ENCODE peak calls at places on chromosomes 2 and 18, in nine cellular contexts. I is endothelial cell, L is hepatocyte, O is cardiac muscle cell, Z is brain microvascular endothelial cell, K is AG09309, G is pancreas, M is progenitor cell of endocrine pancreas, X is bronchial epithelial cell. A is an unnamed sample.
A peak's percentile ranks its signal among the peaks of the same experiment; 100 is the strongest.

GRCh38 chr2:113273031-113273551 is 5.6 kb downstream of the PAX8 start:
- DNase-seq in I (peak; percentile 57), L (peak; percentile 57), M (no peak), X (no peak), K (no peak), O (peak; percentile 20), Z (peak; percentile 30), G (no peak), A (no peak)

GRCh38 chr2:129902731-129903585 is 76.5 kb upstream of the RAB6C start:
- DNase-seq in K (no peak), X (no peak), L (no peak), O (no peak), Z (no peak), M (no peak), I (no peak), G (no peak), A (no peak)

GRCh38 chr2:234027646-234028045 is 22.9 kb upstream of the SPP2 start:
- DNase-seq in O (no peak), K (no peak), L (no peak), X (no peak), I (no peak), Z (no peak), M (no peak), G (no peak), A (no peak)

GRCh38 chr18:21740724-21741510 is at the start of gene MIB1:
- DNase-seq in Z (no peak), L (peak; percentile 84), O (no peak), I (peak; percentile 100), G (peak; percentile 69), X (no peak), K (no peak), M (peak; percentile 99), A (no peak)

GRCh38 chr2:163909411-163910080 is 173.7 kb upstream of the FIGN start:
- DNase-seq in G (no peak), X (no peak), O (no peak), K (no peak), L (no peak), Z (no peak), I (no peak), M (no peak), A (no peak)

GRCh38 chr18:42807852-42808251 is 307.6 kb downstream of the RIT2 start:
- DNase-seq in L (no peak), I (no peak), G (no peak), X (no peak), Z (no peak), M (no peak), O (no peak), K (no peak), A (no peak)

GRCh38 chr18:3411854-3412268 is 38.1 kb upstream of the TGIF1 start:
- DNase-seq in K (no peak), L (no peak), Z (no peak), M (no peak), G (no peak), O (peak; percentile 46), I (no peak), X (no peak), A (no peak)

GRCh38 chr2:218516614-218517013 is 51.5 kb downstream of the USP37 start:
- DNase-seq in M (no peak), Z (peak; percentile 2), G (no peak), O (peak; percentile 28), I (no peak), L (no peak), X (peak; percentile 43), K (no peak), A (no peak)

GRCh38 chr18:56068030-56068671 is 480.2 kb upstream of the TCF4 start:
- DNase-seq in I (no peak), Z (peak; percentile 63), M (no peak), O (peak; percentile 53), G (no peak), K (peak; percentile 72), L (no peak), X (peak; percentile 74), A (no peak)

GRCh38 chr2:209629622-209630021 is 142.0 kb upstream of the UNC80 start:
- DNase-seq in Z (peak; percentile 60), I (no peak), K (no peak), X (peak; percentile 33), L (no peak), O (peak; percentile 40), G (no peak), M (no peak), A (no peak)

GRCh38 chr2:207487650-207488315 is 42.0 kb upstream of the CREB1 start:
- DNase-seq in K (peak; percentile 81), X (peak; percentile 73), Z (peak; percentile 90), I (no peak), G (no peak), M (no peak), O (peak; percentile 77), L (no peak), A (no peak)

GRCh38 chr2:177730363-177730762 is 337.8 kb downstream of the AGPS start:
- DNase-seq in I (no peak), Z (no peak), O (no peak), L (no peak), M (no peak), K (no peak), G (no peak), X (no peak), A (no peak)

GRCh38 chr2:152505495-152505906 is 170.5 kb downstream of the FMNL2 start:
- DNase-seq in K (no peak), G (no peak), L (no peak), X (peak; percentile 64), Z (peak; percentile 75), O (peak; percentile 55), I (no peak), M (no peak), A (no peak)

GRCh38 chr2:20593072-20594034 is 57.5 kb downstream of the HS1BP3 start:
- DNase-seq in G (no peak), Z (peak; percentile 94), K (no peak), L (peak; percentile 90), O (peak; percentile 95), X (peak; percentile 95), I (no peak), M (no peak), A (no peak)

GRCh38 chr2:237473474-237474453 is 13.3 kb upstream of the MLPH start:
- DNase-seq in Z (peak; percentile 91), O (peak; percentile 64), I (no peak), G (no peak), M (no peak), X (no peak), L (no peak), K (no peak), A (no peak)

GRCh38 chr18:66949419-66949818 is 345.5 kb upstream of the CDH19 start:
- DNase-seq in O (no peak), X (no peak), I (no peak), Z (no peak), K (no peak), G (no peak), M (no peak), L (no peak), A (no peak)

GRCh38 chr2:238127165-238128060 is 11.1 kb upstream of the KLHL30 start:
- DNase-seq in M (no peak), L (no peak), K (no peak), G (no peak), I (no peak), O (peak; percentile 74), Z (peak; percentile 51), X (no peak), A (no peak)

GRCh38 chr2:159650574-159650973 is 34.2 kb upstream of the BAZ2B start:
- DNase-seq in X (no peak), L (no peak), I (no peak), G (no peak), O (no peak), K (no peak), Z (no peak), M (no peak), A (no peak)
- TF ChIP-seq CTCF in X (no peak), L (no peak), I (no peak), G (no peak), O (no peak), K (no peak), Z (no peak), M (no peak), A (no peak)

DNA sequence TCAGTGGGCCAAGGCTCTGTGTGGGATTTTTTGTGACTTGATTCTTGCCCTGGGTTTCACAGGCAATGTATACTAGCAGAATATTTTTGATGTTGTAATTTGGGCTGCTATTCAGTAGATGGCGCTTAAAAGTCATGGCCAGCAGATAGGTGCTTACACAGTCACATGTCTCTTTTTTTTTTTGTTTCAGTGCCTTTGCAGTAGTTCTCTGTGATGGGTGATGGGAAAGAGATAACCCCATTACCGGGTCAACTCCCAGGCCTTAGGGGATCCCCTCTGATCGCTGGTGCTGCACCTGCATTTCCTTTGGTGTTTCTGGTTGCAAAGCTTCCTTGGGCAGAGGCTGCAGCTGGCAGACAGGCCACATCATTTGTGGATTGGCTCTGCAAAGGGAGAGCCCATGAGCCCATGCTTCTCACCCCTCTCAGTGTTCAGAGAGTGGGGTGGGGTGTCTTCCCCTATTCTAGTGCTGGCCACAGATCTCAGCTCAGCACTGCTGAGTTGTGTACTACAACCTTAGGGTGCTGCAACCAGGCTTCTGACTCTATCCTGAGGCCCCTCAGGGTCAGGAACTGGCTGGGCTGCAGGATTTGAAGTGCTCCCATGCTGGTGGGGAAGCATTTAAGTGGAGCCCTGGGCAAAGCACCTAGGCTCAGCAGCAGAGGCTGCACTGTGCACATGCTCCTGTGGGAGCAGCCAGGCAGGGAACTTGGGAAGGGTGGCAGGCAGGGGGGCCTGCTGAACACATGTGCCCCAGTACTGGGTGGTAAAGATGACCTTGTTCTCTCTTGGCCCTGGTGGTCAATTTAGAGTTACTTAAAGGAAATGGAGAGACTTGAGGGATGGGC is 219.8 kb upstream of the SPHKAP start:
- DNase-seq in O (no peak), G (no peak), Z (peak; percentile 22), K (no peak), X (peak; percentile 3), M (no peak), L (no peak), I (no peak), A (no peak)
- TF ChIP-seq CTCF in O (no peak), G (no peak), Z (no peak), K (no peak), X (no peak), M (no peak), L (no peak), I (no peak), A (peak; percentile 4)

GRCh38 chr18:62529597-62529996 is 6.8 kb downstream of the ZCCHC2 start:
- DNase-seq in I (no peak), G (no peak), M (no peak), K (no peak), X (no peak), O (no peak), L (no peak), Z (peak; percentile 11), A (no peak)
- TF ChIP-seq CTCF in I (no peak), G (no peak), M (no peak), K (no peak), X (no peak), O (no peak), L (no peak), Z (no peak), A (no peak)

DNA sequence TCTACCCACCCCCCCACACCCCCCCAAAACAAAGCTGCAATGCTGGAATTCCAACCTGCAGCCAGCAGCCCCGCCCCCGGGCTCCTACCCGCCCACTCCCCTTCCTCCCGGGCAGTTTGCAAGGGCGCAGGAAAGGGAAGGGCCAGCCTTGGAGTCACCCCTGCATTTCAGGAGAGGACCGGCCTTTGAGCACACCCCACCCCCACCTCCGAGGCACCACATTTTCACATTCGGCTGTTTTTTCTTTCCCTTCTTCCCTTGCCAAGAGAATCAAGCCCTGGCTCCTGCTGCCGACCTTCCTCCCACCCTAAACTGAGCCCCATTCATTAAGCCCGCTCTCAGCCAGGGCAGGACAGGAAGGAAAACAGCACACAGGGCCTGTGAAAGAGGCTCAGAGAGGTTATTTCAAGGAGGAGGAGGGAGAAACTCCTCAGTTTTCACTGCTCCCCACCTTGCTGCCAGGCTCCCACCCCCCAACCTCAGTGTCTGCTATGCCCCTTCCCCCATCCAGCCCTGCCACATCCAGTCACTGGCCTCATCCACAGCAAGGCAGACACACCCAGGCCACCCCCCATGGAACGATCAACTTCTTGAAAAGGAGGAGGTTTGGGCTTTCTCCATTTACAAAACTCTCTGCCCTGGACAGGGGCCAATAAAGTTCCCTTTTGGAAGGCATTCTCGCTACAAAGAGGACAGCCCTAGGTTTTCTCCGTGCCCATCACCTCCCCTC is 11.2 kb downstream of the SMAD7 start:
- DNase-seq in Z (no peak), L (no peak), X (no peak), M (no peak), G (no peak), O (peak; percentile 68), I (no peak), K (no peak), A (no peak)
- TF ChIP-seq CTCF in Z (no peak), L (no peak), X (no peak), M (no peak), G (no peak), O (no peak), I (no peak), K (no peak), A (no peak)

A was measured in D721Med.